ENCODE peak calls at places on chromosomes 7 and 10, in seven cellular contexts. K is suprapubic skin, F is IMR-90, X is uterus, P is H9, N is right lobe of liver, R is thoracic aorta. V is an unnamed sample.

GRCh38 chr7:34772296-34772695 is 114.3 kb downstream of the NPSR1 start:
- DNase-seq in K (no peak), F (no peak), X (no peak), P (no peak), N (no peak), R (no peak), V (no peak)

GRCh38 chr7:7157177-7157886 is 25.0 kb upstream of the C1GALT1 start:
- DNase-seq in K (no peak), F (peak; percentile 58), X (no peak), P (no peak), N (no peak), R (no peak), V (no peak)

GRCh38 chr7:157136372-157136771 is 2.4 kb upstream of the UBE3C start:
- DNase-seq in K (no peak), F (peak; percentile 94), X (no peak), P (no peak), N (no peak), R (no peak), V (no peak)

GRCh38 chr10:121694966-121695340 is 96.7 kb upstream of the FGFR2 start:
- DNase-seq in K (no peak), F (no peak), X (no peak), P (no peak), N (no peak), R (no peak), V (no peak)

GRCh38 chr7:131109011-131109756 is 218.5 kb upstream of the MKLN1 start:
- DNase-seq in K (no peak), F (peak; percentile 56), X (no peak), P (no peak), N (no peak), R (no peak), V (no peak)

GRCh38 chr10:119208553-119208940 is 1.2 kb downstream of the GRK5 start:
- DNase-seq in K (no peak), F (no peak), X (no peak), P (no peak), N (no peak), R (no peak), V (no peak)

GRCh38 chr7:136009488-136010079 is 32.4 kb upstream of the MTPN start:
- DNase-seq in K (no peak), F (peak; percentile 58), X (no peak), P (no peak), N (no peak), R (no peak), V (no peak)

GRCh38 chr7:140005754-140006503 is 56.8 kb downstream of the PARP12 start:
- DNase-seq in K (no peak), F (no peak), X (no peak), P (peak; percentile 91), N (peak; percentile 89), R (no peak), V (no peak)

GRCh38 chr10:133009218-133009954 is 67.0 kb upstream of the CFAP46 start:
- DNase-seq in K (peak; percentile 86), F (no peak), X (no peak), P (no peak), N (peak; percentile 72), R (no peak), V (peak; percentile 95)

GRCh38 chr10:120503695-120504094 is 46.7 kb downstream of the PLPP4 start:
- DNase-seq in K (no peak), F (no peak), X (no peak), P (no peak), N (no peak), R (no peak), V (no peak)

GRCh38 chr10:18463673-18464211 is 187.6 kb downstream of the NSUN6 start:
- DNase-seq in K (no peak), F (no peak), X (no peak), P (no peak), N (no peak), R (no peak), V (no peak)

GRCh38 chr10:13673165-13673564 is 86.4 kb downstream of the PRPF18 start:
- DNase-seq in K (no peak), F (no peak), X (no peak), P (no peak), N (no peak), R (no peak), V (no peak)

GRCh38 chr7:67364441-67365017 is 367.9 kb downstream of the TYW1 start:
- DNase-seq in K (no peak), F (no peak), X (no peak), P (peak; percentile 56), N (no peak), R (no peak), V (no peak)

GRCh38 chr7:108419961-108420360 is 36.3 kb downstream of the NRCAM start:
- DNase-seq in K (no peak), F (no peak), X (no peak), P (no peak), N (no peak), R (no peak), V (no peak)

GRCh38 chr10:12605580-12606405 is 256.4 kb downstream of the CAMK1D start:
- DNase-seq in K (peak; percentile 89), F (peak; percentile 60), X (peak; percentile 32), P (no peak), N (peak; percentile 97), R (peak; percentile 19), V (peak; percentile 80)

GRCh38 chr7:150410680-150411346 is 31.7 kb downstream of the ZNF775 start:
- DNase-seq in K (peak; percentile 42), F (no peak), X (no peak), P (no peak), N (no peak), R (no peak), V (no peak)

GRCh38 chr10:69861251-69862240 is 59.8 kb downstream of the COL13A1 start:
- DNase-seq in K (no peak), F (peak; percentile 73), X (no peak), P (no peak), N (no peak), R (no peak), V (no peak)

GRCh38 chr7:122068999-122069398 is 75.0 kb downstream of the AASS start:
- DNase-seq in K (no peak), F (no peak), X (no peak), P (no peak), N (no peak), R (no peak), V (no peak)

GRCh38 chr10:80622153-80622552 is 84.5 kb downstream of the SH2D4B start:
- DNase-seq in K (no peak), F (no peak), X (no peak), P (no peak), N (no peak), R (no peak), V (no peak)

GRCh38 chr7:158324397-158325360 is 262.9 kb downstream of the PTPRN2 start:
- DNase-seq in K (no peak), F (no peak), X (no peak), P (peak; percentile 20), N (no peak), R (no peak), V (no peak)

GRCh38 chr10:9056521-9056920 is 1002.0 kb downstream of the GATA3 start:
- DNase-seq in K (no peak), F (no peak), X (no peak), P (no peak), N (no peak), R (no peak), V (peak; percentile 70)

GRCh38 chr7:69012149-69012548 is 586.1 kb upstream of the AUTS2 start:
- DNase-seq in K (no peak), F (no peak), X (no peak), P (no peak), N (no peak), R (no peak), V (no peak)

GRCh38 chr7:1713502-1714484 is 43.7 kb downstream of the ELFN1 start:
- DNase-seq in K (no peak), F (no peak), X (no peak), P (peak; percentile 75), N (peak; percentile 94), R (no peak), V (no peak)

DNA sequence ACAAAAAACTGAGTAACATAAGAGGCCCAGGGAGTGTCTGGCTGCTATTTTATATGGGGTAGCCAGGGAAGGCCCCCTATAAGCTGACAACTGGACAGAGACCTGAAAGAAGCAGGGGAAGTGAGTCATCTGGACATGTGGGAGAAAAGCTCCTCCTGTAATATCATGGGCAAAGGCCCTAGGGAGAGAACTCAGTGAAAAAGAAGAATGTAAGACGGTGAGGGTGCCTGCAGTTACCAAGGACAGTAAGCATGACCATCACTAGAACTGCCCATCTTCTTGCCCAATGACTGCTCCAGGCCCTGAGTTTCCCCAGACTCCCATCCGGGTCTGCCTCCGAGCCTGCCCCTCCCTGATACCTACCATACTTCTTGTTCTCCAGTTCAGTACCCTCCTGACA is 2.3 kb downstream of the ELMO1 start:
- DNase-seq in K (no peak), F (no peak), X (no peak), P (no peak), N (no peak), R (no peak), V (no peak)
- H3K4me1 ChIP-seq in K (peaks cover 36% of the 10 kb centered on the region), F (no peaks in the 10 kb centered on the region), X (no peaks in the 10 kb centered on the region), P (peaks cover 2% of the 10 kb centered on the region), N (peaks cover 32% of the 10 kb centered on the region), R (peaks cover 9% of the 10 kb centered on the region), V (peaks cover 60% of the 10 kb centered on the region)

GRCh38 chr7:520503-521161 is 986 bp upstream of the PDGFA start:
- DNase-seq in K (no peak), F (no peak), X (peak; percentile 57), P (peak; percentile 64), N (no peak), R (no peak), V (no peak)
- H3K4me1 ChIP-seq in K (peaks cover 64% of the 10 kb centered on the region), F (peaks cover 5% of the 10 kb centered on the region), X (peaks cover 6% of the 10 kb centered on the region), P (peaks cover 2% of the 10 kb centered on the region), N (peaks cover 33% of the 10 kb centered on the region), R (peaks cover 47% of the 10 kb centered on the region), V (peaks cover 57% of the 10 kb centered on the region)

GRCh38 chr10:114379631-114380041 is 24.7 kb downstream of the AFAP1L2 start:
- DNase-seq in K (no peak), F (no peak), X (peak; percentile 55), P (no peak), N (no peak), R (no peak), V (no peak)

GRCh38 chr10:114374141-114374791 is 30.0 kb downstream of the AFAP1L2 start:
- DNase-seq in K (no peak), F (peak; percentile 17), X (peak; percentile 87), P (no peak), N (no peak), R (no peak), V (no peak)

GRCh38 chr10:114375082-114375481 is 29.2 kb downstream of the AFAP1L2 start:
- DNase-seq in K (no peak), F (peak; percentile 45), X (no peak), P (no peak), N (no peak), R (no peak), V (no peak)

GRCh38 chr10:114380060-114380459 is 24.2 kb downstream of the AFAP1L2 start:
- DNase-seq in K (no peak), F (no peak), X (no peak), P (no peak), N (no peak), R (no peak), V (no peak)

DNA sequence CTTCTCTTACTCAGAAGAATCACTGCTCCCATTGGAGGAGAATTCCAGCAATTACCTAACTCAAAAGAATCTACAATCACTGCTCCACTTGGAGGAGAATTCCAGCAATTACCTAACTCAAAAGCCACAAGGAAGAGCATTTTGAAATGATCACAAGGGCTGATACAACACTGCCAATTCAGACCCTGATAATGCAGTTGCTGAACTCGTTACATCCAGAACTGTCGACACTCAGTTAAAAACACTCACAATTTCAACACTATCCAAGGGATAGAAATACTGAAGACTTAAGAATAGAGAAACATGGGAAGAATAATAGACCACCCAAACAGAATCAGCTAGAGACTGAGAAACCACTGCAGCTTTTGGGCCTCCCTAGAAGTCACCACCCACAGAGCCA is 27.8 kb downstream of the AFAP1L2 start:
- DNase-seq in K (no peak), F (no peak), X (no peak), P (no peak), N (no peak), R (no peak), V (no peak)
- H3K4me1 ChIP-seq in K (peaks cover 19% of the 10 kb centered on the region), F (peaks cover 2% of the 10 kb centered on the region), X (peaks cover 3% of the 10 kb centered on the region), P (no peaks in the 10 kb centered on the region), N (no peaks in the 10 kb centered on the region), R (peaks cover 11% of the 10 kb centered on the region), V (no peaks in the 10 kb centered on the region)

GRCh38 chr7:132428247-132428919 is 147.9 kb downstream of the PLXNA4 start:
- DNase-seq in K (no peak), F (no peak), X (no peak), P (no peak), N (peak; percentile 74), R (no peak), V (no peak)
- H3K4me1 ChIP-seq in K (no peaks in the 10 kb centered on the region), F (no peaks in the 10 kb centered on the region), X (no peaks in the 10 kb centered on the region), P (no peaks in the 10 kb centered on the region), N (peaks cover 14% of the 10 kb centered on the region), R (peaks cover 80% of the 10 kb centered on the region), V (no peaks in the 10 kb centered on the region)

V was measured in left lung.